ENCODE peak calls at places on chromosome 11, in eight cellular contexts. G, P, S, B, E, I, T and V are unnamed samples.
A peak's percentile ranks its signal among the peaks of the same experiment; 100 is the strongest.

GRCh38 chr11:553949-554398 is 6.6 kb downstream of the LMNTD2 start:
- DNase-seq in E (no peak), T (no peak), G (no peak), I (no peak), S (no peak), B (no peak), P (no peak), V (no peak)

GRCh38 chr11:71117311-71117710 is 135.1 kb downstream of the SHANK2 start:
- DNase-seq in I (no peak), B (no peak), G (no peak), T (no peak), P (no peak), S (no peak), E (no peak), V (no peak)

GRCh38 chr11:117819096-117820040 is 5.2 kb downstream of the FXYD2 start:
- DNase-seq in E (peak; percentile 54), I (peak; percentile 71), S (peak; percentile 56), G (peak; percentile 82), B (no peak), T (peak; percentile 83), P (no peak), V (peak; percentile 80)

GRCh38 chr11:69978841-69979614 is 99.1 kb upstream of the ANO1 start:
- DNase-seq in E (no peak), G (no peak), S (no peak), B (no peak), T (peak; percentile 53), I (no peak), P (no peak), V (peak; percentile 60)

GRCh38 chr11:70317576-70318305 is 47.3 kb downstream of the PPFIA1 start:
- DNase-seq in T (no peak), E (no peak), I (no peak), B (no peak), G (no peak), P (no peak), S (no peak), V (no peak)

GRCh38 chr11:9665749-9666148 is 1.9 kb downstream of the SWAP70 start:
- DNase-seq in I (no peak), P (no peak), G (no peak), S (no peak), T (no peak), B (no peak), E (no peak), V (no peak)

GRCh38 chr11:6350070-6350469 is 29.8 kb upstream of the CAVIN3 start:
- DNase-seq in T (no peak), P (no peak), I (no peak), E (no peak), S (no peak), B (no peak), G (no peak), V (no peak)

GRCh38 chr11:6475936-6476335 is 2.2 kb upstream of the TRIM3 start:
- DNase-seq in S (no peak), B (no peak), P (no peak), E (no peak), G (no peak), I (no peak), T (no peak), V (no peak)

GRCh38 chr11:57474017-57474750 is 13.9 kb downstream of the RTN4RL2 start:
- DNase-seq in T (no peak), E (no peak), G (no peak), S (no peak), P (no peak), I (no peak), B (no peak), V (no peak)

GRCh38 chr11:102513869-102514268 is 16.7 kb downstream of the MMP7 start:
- DNase-seq in T (no peak), B (no peak), P (no peak), S (peak; percentile 53), I (no peak), G (no peak), E (peak; percentile 65), V (no peak)

GRCh38 chr11:108788565-108789199 is 123.8 kb downstream of the DDX10 start:
- DNase-seq in B (no peak), E (no peak), I (peak; percentile 50), S (peak; percentile 58), T (peak; percentile 67), G (peak; percentile 30), P (no peak), V (peak; percentile 58)

GRCh38 chr11:77559686-77560425 is 29.9 kb upstream of the AQP11 start:
- DNase-seq in B (no peak), T (peak; percentile 68), E (no peak), P (no peak), I (peak; percentile 59), G (peak; percentile 38), S (peak; percentile 89), V (peak; percentile 44)

GRCh38 chr11:34976496-34976895 is 60.1 kb downstream of the PDHX start:
- DNase-seq in B (no peak), P (no peak), S (no peak), I (no peak), G (no peak), T (no peak), E (no peak), V (peak; percentile 41)

GRCh38 chr11:95230054-95231034 is 658 bp downstream of the SESN3 start:
- DNase-seq in E (peak; percentile 20), P (no peak), B (peak; percentile 89), G (no peak), T (peak; percentile 3), S (no peak), I (peak; percentile 30), V (peak; percentile 34)

GRCh38 chr11:73748300-73748699 is 12.6 kb downstream of the RAB6A start:
- DNase-seq in B (no peak), I (no peak), S (no peak), E (no peak), P (no peak), T (no peak), G (no peak), V (no peak)